ENCODE peak calls at places on chromosome 20, in five cellular contexts. G is fibroblast of lung, O is MM.1S, H is psoas muscle, S is right atrium auricular region. B is an unnamed sample.

GRCh38 chr20:60055740-60056139 is 97.5 kb downstream of the CDH26 start:
- DNase-seq in G (no peak), O (no peak), H (no peak), S (peak; percentile 75), B (peak; percentile 89)

GRCh38 chr20:20711413-20711812 is 1.0 kb downstream of the RALGAPA2 start:
- DNase-seq in G (no peak), O (no peak), H (no peak), S (no peak), B (peak; percentile 77)

GRCh38 chr20:8021541-8022269 is 2.1 kb upstream of the TMX4 start:
- DNase-seq in G (no peak), O (no peak), H (no peak), S (no peak), B (no peak)

GRCh38 chr20:59723607-59724456 is 119.5 kb downstream of the PHACTR3 start:
- DNase-seq in G (no peak), O (no peak), H (no peak), S (no peak), B (no peak)

GRCh38 chr20:59455392-59456341 is 148.7 kb upstream of the PHACTR3 start:
- DNase-seq in G (peak; percentile 8), O (no peak), H (peak; percentile 60), S (no peak), B (peak; percentile 47)

GRCh38 chr20:43925786-43926185 is 11.1 kb downstream of the TOX2 start:
- DNase-seq in G (peak; percentile 66), O (no peak), H (no peak), S (no peak), B (no peak)

GRCh38 chr20:33549229-33549628 is 59.3 kb downstream of the CBFA2T2 start:
- DNase-seq in G (no peak), O (no peak), H (no peak), S (no peak), B (no peak)

GRCh38 chr20:2320813-2321658 is 25.2 kb downstream of the TGM3 start:
- DNase-seq in G (no peak), O (no peak), H (no peak), S (no peak), B (no peak)

GRCh38 chr20:58497911-58498310 is 17.3 kb downstream of the APCDD1L start:
- DNase-seq in G (no peak), O (no peak), H (no peak), S (no peak), B (no peak)

GRCh38 chr20:59603727-59604608 is at the start of gene PHACTR3:
- DNase-seq in G (no peak), O (no peak), H (no peak), S (no peak), B (no peak)

GRCh38 chr20:53735536-53736050 is 142.0 kb upstream of the ZNF217 start:
- DNase-seq in G (peak; percentile 70), O (peak; percentile 37), H (no peak), S (no peak), B (no peak)

GRCh38 chr20:51121272-51121671 is 98.4 kb upstream of the KCNG1 start:
- DNase-seq in G (no peak), O (no peak), H (no peak), S (no peak), B (no peak)

GRCh38 chr20:7673841-7674240 is 266.4 kb downstream of the HAO1 start:
- DNase-seq in G (peak; percentile 70), O (no peak), H (no peak), S (no peak), B (no peak)

GRCh38 chr20:2507875-2508630 is 662 bp downstream of the ZNF343 start:
- DNase-seq in G (peak; percentile 53), O (no peak), H (peak; percentile 59), S (no peak), B (no peak)

DNA sequence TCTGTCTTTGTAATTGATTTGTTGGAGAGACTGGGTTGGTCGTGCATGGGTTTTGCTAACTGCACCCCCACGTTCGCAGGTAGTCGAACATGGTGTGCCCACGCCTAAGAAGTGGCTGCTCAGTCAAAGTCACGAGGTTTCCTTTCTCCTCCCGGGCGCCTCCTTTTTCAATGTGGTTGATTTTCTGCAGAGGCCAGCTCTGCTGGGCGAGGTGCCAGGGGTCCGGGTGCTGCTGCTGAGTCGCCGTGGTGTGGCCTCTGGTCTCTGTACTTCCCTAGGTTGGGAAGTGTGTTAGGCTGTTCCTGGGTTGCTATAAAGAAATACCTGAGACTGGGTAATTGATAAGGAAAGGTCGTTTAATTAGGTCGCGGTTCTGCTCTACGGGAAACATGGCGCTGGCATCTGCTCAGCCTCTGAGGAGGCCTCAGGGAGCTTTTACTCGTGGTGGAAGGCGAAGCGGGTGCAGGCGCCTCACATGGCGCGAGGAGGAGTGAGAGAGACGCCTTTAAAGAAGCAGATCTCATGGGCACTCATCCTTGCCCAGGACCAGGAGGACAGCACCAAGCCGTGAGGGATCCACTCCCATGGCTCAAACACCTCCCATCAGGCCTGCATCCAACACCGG is 14.1 kb downstream of the OSBPL2 start:
- DNase-seq in G (peak; percentile 18), O (no peak), H (no peak), S (no peak), B (no peak)
- H3K4me3 ChIP-seq in G (no peak overlapping the region), O (no peak overlapping the region), H (no peak overlapping the region), S (no peak overlapping the region), B (no peak overlapping the region)

GRCh38 chr20:37941332-37941731 is 38.4 kb downstream of the VSTM2L start:
- DNase-seq in G (no peak), O (no peak), H (no peak), S (no peak), B (no peak)
- TF ChIP-seq CTCF in G (no peak), O (peak; percentile 5), H (no peak), S (no peak), B (no peak)

DNA sequence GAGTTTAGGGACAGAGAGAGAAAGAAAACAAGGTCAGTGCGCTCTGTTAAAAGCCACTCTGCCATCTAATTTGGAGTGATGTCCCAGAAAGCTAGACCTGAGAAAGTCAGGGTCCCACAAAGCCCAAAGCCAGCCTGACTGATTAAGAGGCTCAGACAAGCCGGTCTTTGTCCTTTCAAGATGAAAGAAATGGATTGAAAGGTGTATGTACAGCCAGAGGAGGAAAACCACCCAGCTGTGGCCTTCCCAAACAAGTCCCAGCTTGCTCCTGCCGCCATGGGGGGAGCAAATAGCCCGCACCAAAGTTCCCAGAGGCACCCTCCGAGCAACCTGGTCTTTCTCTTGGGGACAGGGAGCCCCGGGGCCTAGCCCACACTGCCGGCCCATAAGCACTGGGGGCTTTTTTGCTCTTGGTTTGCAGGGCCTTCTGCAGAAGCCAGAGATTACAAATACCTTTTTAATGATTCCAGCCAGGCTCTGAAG is 3.3 kb downstream of the BMP7 start:
- DNase-seq in G (no peak), O (no peak), H (no peak), S (no peak), B (no peak)
- H3K4me1 ChIP-seq in G (no peaks in the 10 kb centered on the region), O (no peaks in the 10 kb centered on the region), H (no peaks in the 10 kb centered on the region), S (no peaks in the 10 kb centered on the region), B (peaks cover 29% of the 10 kb centered on the region)

DNA sequence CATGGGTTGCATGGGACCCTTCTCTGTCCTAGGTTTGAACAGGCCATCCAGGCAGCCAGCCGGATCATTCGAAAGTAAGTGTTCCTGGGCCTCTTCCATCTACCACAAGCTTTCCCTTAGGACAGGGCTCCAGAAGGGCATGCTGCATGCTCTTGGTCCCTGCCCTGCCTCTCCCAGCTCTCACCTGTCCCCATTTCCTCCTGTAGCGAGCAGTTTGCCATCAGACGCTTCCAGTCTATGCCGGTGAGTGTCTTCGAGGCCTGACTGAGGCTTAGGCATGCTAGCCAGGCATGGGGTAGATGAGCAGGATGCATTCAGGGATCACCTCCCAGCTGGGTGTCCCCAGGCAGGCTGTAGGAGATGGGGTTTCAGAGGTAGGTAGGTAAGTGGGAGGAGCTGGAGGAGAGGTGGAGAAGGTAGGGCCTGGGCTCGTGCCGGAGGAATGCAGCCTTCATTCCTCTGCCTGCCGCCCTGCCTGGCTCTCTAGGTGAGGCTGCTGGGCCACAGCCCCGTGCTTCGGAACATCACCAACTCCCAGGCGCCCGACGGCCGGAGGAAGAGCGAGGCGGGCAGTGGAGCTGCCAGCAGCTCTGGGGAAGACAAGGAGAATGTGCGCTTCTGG is 4.3 kb downstream of the CDC25B start:
- DNase-seq in G (no peak), O (no peak), H (peak; percentile 23), S (no peak), B (no peak)
- H3K4me3 ChIP-seq in G (no peak overlapping the region), O (no peak overlapping the region), H (no peak overlapping the region), S (no peak overlapping the region), B (no peak overlapping the region)

GRCh38 chr20:760751-761417 is 7.4 kb downstream of the SLC52A3 start:
- DNase-seq in G (no peak), O (peak; percentile 51), H (no peak), S (no peak), B (no peak)
- TF ChIP-seq CTCF in G (peak; percentile 51), O (peak; percentile 81), H (peak; percentile 45), S (peak; percentile 60), B (peak; percentile 69)

B was measured in spleen.